ENCODE peak calls at places on chromosomes 2 and 18, in five cellular contexts. P is NCI-H510A treated with DMSO at 0.1 percent for 48 hours; N is naive thymus-derived CD8-positive, alpha-beta T cell; L is KBM-7; G is GM12865. I is an unnamed sample.
A peak's percentile ranks its signal among the peaks of the same experiment; 100 is the strongest.

GRCh38 chr2:24520175-24520574 is 29.1 kb downstream of the NCOA1 start:
- DNase-seq in P (no peak), N (no peak), G (no peak), L (no peak), I (peak; percentile 24)

GRCh38 chr2:108594132-108594981 is 60.1 kb downstream of the LIMS1 start:
- DNase-seq in G (peak; percentile 76), P (no peak), N (no peak), L (peak; percentile 84), I (no peak)

GRCh38 chr18:29176681-29177080 is 999.8 kb upstream of the CDH2 start:
- DNase-seq in G (no peak), L (no peak), P (no peak), N (no peak), I (no peak)

GRCh38 chr2:11097988-11098387 is 57.3 kb upstream of the SLC66A3 start:
- DNase-seq in P (no peak), G (no peak), L (no peak), N (no peak), I (no peak)

GRCh38 chr2:131040661-131041401 is 52.4 kb downstream of the FAM168B start:
- DNase-seq in L (no peak), N (peak; percentile 70), G (no peak), P (no peak), I (no peak)

GRCh38 chr2:45860136-45861106 is 208.9 kb downstream of the PRKCE start:
- DNase-seq in P (peak; percentile 33), G (peak; percentile 43), L (peak; percentile 65), N (no peak), I (peak; percentile 66)

GRCh38 chr18:70419526-70419925 is 130.7 kb downstream of the SOCS6 start:
- DNase-seq in L (no peak), G (no peak), N (no peak), P (no peak), I (no peak)

GRCh38 chr2:16625201-16625729 is 40.4 kb downstream of the CYRIA start:
- DNase-seq in N (no peak), G (no peak), L (peak; percentile 97), P (no peak), I (peak; percentile 81)

GRCh38 chr2:86186431-86186830 is 8.8 kb downstream of the IMMT start:
- DNase-seq in P (no peak), L (no peak), G (no peak), N (no peak), I (no peak)

GRCh38 chr2:10514743-10515142 is 66.6 kb upstream of the ODC1 start:
- DNase-seq in G (no peak), P (no peak), N (no peak), L (no peak), I (no peak)

GRCh38 chr2:240912878-240913809 is 7.0 kb downstream of the CROCC2 start:
- DNase-seq in N (no peak), P (no peak), G (no peak), L (no peak), I (no peak)

GRCh38 chr2:163132850-163133249 is 294.3 kb upstream of the KCNH7 start:
- DNase-seq in N (no peak), G (no peak), P (peak; percentile 25), L (peak; percentile 6), I (peak; percentile 47)

GRCh38 chr2:199070550-199070949 is 387.2 kb downstream of the SATB2 start:
- DNase-seq in L (no peak), G (no peak), P (no peak), N (no peak), I (no peak)

GRCh38 chr18:78871631-78872030 is 108.0 kb upstream of the SALL3 start:
- DNase-seq in N (no peak), L (no peak), P (no peak), G (no peak), I (no peak)

GRCh38 chr18:10851824-10852225 is 297.5 kb downstream of the PIEZO2 start:
- DNase-seq in G (peak; percentile 81), N (no peak), L (peak; percentile 65), P (peak; percentile 50), I (peak; percentile 82)

GRCh38 chr2:158755738-158756137 is 39.4 kb upstream of the DAPL1 start:
- DNase-seq in N (no peak), L (peak; percentile 37), P (no peak), G (peak; percentile 12), I (no peak)

GRCh38 chr2:236875906-236876505 is 209.7 kb upstream of the COPS8 start:
- DNase-seq in N (no peak), G (no peak), L (no peak), P (peak; percentile 18), I (no peak)

GRCh38 chr18:3264362-3264761 is 2.4 kb downstream of the MYL12B start:
- DNase-seq in L (no peak), G (no peak), N (no peak), P (no peak), I (no peak)

GRCh38 chr2:240688563-240688919 is 3.1 kb upstream of the AQP12A start:
- DNase-seq in L (no peak), P (no peak), N (peak; percentile 47), G (no peak), I (no peak)

GRCh38 chr2:211930331-211930730 is 608.3 kb downstream of the ERBB4 start:
- DNase-seq in N (no peak), G (peak; percentile 73), P (peak; percentile 40), L (no peak), I (no peak)

GRCh38 chr2:44098050-44098449 is 70.6 kb upstream of the PPM1B start:
- DNase-seq in N (no peak), G (peak; percentile 42), P (no peak), L (peak; percentile 25), I (no peak)

GRCh38 chr18:26071725-26072124 is 18.7 kb downstream of the SS18 start:
- DNase-seq in P (no peak), G (no peak), L (no peak), N (no peak), I (no peak)

GRCh38 chr2:56077352-56077915 is 106.4 kb upstream of the CCDC85A start:
- DNase-seq in N (no peak), P (no peak), L (peak; percentile 12), G (peak; percentile 23), I (peak; percentile 75)

GRCh38 chr2:3986063-3986462 is 282.7 kb downstream of the DCDC2C start:
- DNase-seq in P (no peak), N (no peak), G (no peak), L (no peak), I (no peak)

GRCh38 chr18:55778731-55779460 is 190.9 kb upstream of the TCF4 start:
- DNase-seq in L (peak; percentile 77), N (no peak), G (peak; percentile 54), P (no peak), I (no peak)

GRCh38 chr18:40974448-40974847 is 980.6 kb upstream of the PIK3C3 start:
- DNase-seq in G (no peak), P (no peak), L (no peak), N (no peak), I (no peak)

GRCh38 chr2:191521608-191522208 is 156.2 kb upstream of the NABP1 start:
- DNase-seq in L (peak; percentile 47), G (peak; percentile 7), N (no peak), P (peak; percentile 45), I (peak; percentile 64)

GRCh38 chr2:241073166-241074064 is 28.7 kb downstream of the MTERF4 start:
- DNase-seq in L (no peak), P (no peak), G (no peak), N (no peak), I (no peak)

GRCh38 chr2:10777842-10778723 is 34.5 kb downstream of the PDIA6 start:
- DNase-seq in L (no peak), G (no peak), P (no peak), N (no peak), I (no peak)

GRCh38 chr2:85804583-85804982 is 50.8 kb downstream of the ATOH8 start:
- DNase-seq in P (peak; percentile 9), L (peak; percentile 43), N (no peak), G (peak; percentile 16), I (peak; percentile 73)

GRCh38 chr2:144325086-144325485 is 194.8 kb downstream of the ZEB2 start:
- DNase-seq in P (no peak), G (peak; percentile 63), L (peak; percentile 40), N (peak; percentile 74), I (peak; percentile 66)

GRCh38 chr2:104040739-104041138 is 813.2 kb upstream of the POU3F3 start:
- DNase-seq in G (no peak), L (no peak), N (no peak), P (no peak), I (no peak)

GRCh38 chr2:133097666-133098065 is 427.7 kb upstream of the LYPD1 start:
- DNase-seq in P (no peak), L (no peak), G (no peak), N (no peak), I (no peak)

GRCh38 chr2:96102596-96103387 is 13.6 kb downstream of the ADRA2B start:
- DNase-seq in N (peak; percentile 40), P (no peak), G (no peak), L (no peak), I (no peak)

GRCh38 chr18:77046409-77046808 is 86.2 kb downstream of the MBP start:
- DNase-seq in P (no peak), N (no peak), G (no peak), L (no peak), I (peak; percentile 56)

GRCh38 chr2:37388074-37388473 is 43.6 kb downstream of the QPCT start:
- DNase-seq in P (no peak), L (no peak), N (no peak), G (no peak), I (no peak)

GRCh38 chr2:29233428-29233827 is 118.2 kb downstream of the CLIP4 start:
- DNase-seq in G (no peak), L (no peak), P (peak; percentile 62), N (peak; percentile 40), I (no peak)

GRCh38 chr2:37552339-37552738 is 119.1 kb downstream of the CDC42EP3 start:
- DNase-seq in N (no peak), L (no peak), G (peak; percentile 52), P (no peak), I (no peak)

GRCh38 chr2:121388371-121388770 is 103.4 kb upstream of the TFCP2L1 start:
- DNase-seq in L (no peak), P (no peak), N (no peak), G (no peak), I (no peak)

I was measured in Karpas-422.